ENCODE peak calls at places on chromosomes 3 and 15, in five cellular contexts. One of them, this sample, is unnamed.

GRCh38 chr3:49422379-49423248 is at the start of gene AMT:
- DNase-seq in psoas muscle: no peak
- DNase-seq in lung: peak
- DNase-seq in esophagus muscularis mucosa: no peak
- DNase-seq in pancreas: peak
- DNase-seq in this sample: no peak

GRCh38 chr3:129106866-129107565 is 14.6 kb downstream of the RAB43 start:
- DNase-seq in psoas muscle: no peak
- DNase-seq in lung: no peak
- DNase-seq in esophagus muscularis mucosa: no peak
- DNase-seq in pancreas: peak
- DNase-seq in this sample: no peak

GRCh38 chr15:61091229-61091628 is 137.9 kb downstream of the RORA start:
- DNase-seq in psoas muscle: no peak
- DNase-seq in lung: no peak
- DNase-seq in esophagus muscularis mucosa: no peak
- DNase-seq in pancreas: no peak
- DNase-seq in this sample: peak

GRCh38 chr3:85571835-85572234 is 613.0 kb downstream of the CADM2 start:
- DNase-seq in psoas muscle: peak
- DNase-seq in lung: no peak
- DNase-seq in esophagus muscularis mucosa: no peak
- DNase-seq in pancreas: no peak
- DNase-seq in this sample: no peak

GRCh38 chr3:102148598-102149302 is 286.1 kb upstream of the ZPLD1 start:
- DNase-seq in psoas muscle: no peak
- DNase-seq in lung: no peak
- DNase-seq in esophagus muscularis mucosa: no peak
- DNase-seq in pancreas: no peak
- DNase-seq in this sample: no peak

GRCh38 chr15:99157456-99157855 is 52.6 kb downstream of the SYNM start:
- DNase-seq in psoas muscle: no peak
- DNase-seq in lung: no peak
- DNase-seq in esophagus muscularis mucosa: no peak
- DNase-seq in pancreas: no peak
- DNase-seq in this sample: no peak

GRCh38 chr3:183734750-183735284 is 37.2 kb downstream of the YEATS2 start:
- DNase-seq in psoas muscle: no peak
- DNase-seq in lung: no peak
- DNase-seq in esophagus muscularis mucosa: no peak
- DNase-seq in pancreas: no peak
- DNase-seq in this sample: no peak

GRCh38 chr15:79901958-79902357 is 5.1 kb upstream of the MTHFS start:
- DNase-seq in psoas muscle: no peak
- DNase-seq in lung: no peak
- DNase-seq in esophagus muscularis mucosa: no peak
- DNase-seq in pancreas: no peak
- DNase-seq in this sample: no peak

GRCh38 chr3:113685124-113685523 is 11.3 kb downstream of the USF3 start:
- DNase-seq in psoas muscle: no peak
- DNase-seq in lung: peak
- DNase-seq in esophagus muscularis mucosa: no peak
- DNase-seq in pancreas: no peak
- DNase-seq in this sample: no peak

GRCh38 chr15:93048759-93049161 is 40.3 kb downstream of the RGMA start:
- DNase-seq in psoas muscle: peak
- DNase-seq in lung: peak
- DNase-seq in esophagus muscularis mucosa: no peak
- DNase-seq in pancreas: no peak
- DNase-seq in this sample: no peak

GRCh38 chr3:127162947-127163645 is 29.8 kb upstream of the PRR23E start:
- DNase-seq in psoas muscle: no peak
- DNase-seq in lung: no peak
- DNase-seq in esophagus muscularis mucosa: no peak
- DNase-seq in pancreas: no peak
- DNase-seq in this sample: no peak

GRCh38 chr3:4898454-4899313 is 80.6 kb upstream of the BHLHE40 start:
- DNase-seq in psoas muscle: no peak
- DNase-seq in lung: no peak
- DNase-seq in esophagus muscularis mucosa: no peak
- DNase-seq in pancreas: no peak
- DNase-seq in this sample: no peak

GRCh38 chr15:93372209-93372910 is 283.3 kb upstream of the RGMA start:
- DNase-seq in psoas muscle: no peak
- DNase-seq in lung: no peak
- DNase-seq in esophagus muscularis mucosa: no peak
- DNase-seq in pancreas: no peak
- DNase-seq in this sample: no peak

GRCh38 chr15:81273855-81274254 is 50.1 kb downstream of the STARD5 start:
- DNase-seq in psoas muscle: no peak
- DNase-seq in lung: no peak
- DNase-seq in esophagus muscularis mucosa: peak
- DNase-seq in pancreas: no peak
- DNase-seq in this sample: no peak

GRCh38 chr3:65907232-65908130 is 131.2 kb downstream of the MAGI1 start:
- DNase-seq in psoas muscle: no peak
- DNase-seq in lung: no peak
- DNase-seq in esophagus muscularis mucosa: no peak
- DNase-seq in pancreas: no peak
- DNase-seq in this sample: no peak

GRCh38 chr15:68542348-68542747 is 36.4 kb upstream of the CORO2B start:
- DNase-seq in psoas muscle: no peak
- DNase-seq in lung: no peak
- DNase-seq in esophagus muscularis mucosa: no peak
- DNase-seq in pancreas: no peak
- DNase-seq in this sample: no peak

GRCh38 chr3:123143669-123144411 is 57.9 kb upstream of the SEC22A start:
- DNase-seq in psoas muscle: no peak
- DNase-seq in lung: no peak
- DNase-seq in esophagus muscularis mucosa: no peak
- DNase-seq in pancreas: no peak
- DNase-seq in this sample: no peak

GRCh38 chr15:76871930-76872329 is 33.2 kb downstream of the SCAPER start:
- DNase-seq in psoas muscle: no peak
- DNase-seq in lung: no peak
- DNase-seq in esophagus muscularis mucosa: no peak
- DNase-seq in pancreas: no peak
- DNase-seq in this sample: no peak

GRCh38 chr3:186945255-186945823 is 15.0 kb downstream of the ST6GAL1 start:
- DNase-seq in psoas muscle: no peak
- DNase-seq in lung: peak
- DNase-seq in esophagus muscularis mucosa: no peak
- DNase-seq in pancreas: no peak
- DNase-seq in this sample: no peak

GRCh38 chr3:186940965-186941364 is 10.6 kb downstream of the ST6GAL1 start:
- DNase-seq in psoas muscle: no peak
- DNase-seq in lung: peak
- DNase-seq in esophagus muscularis mucosa: no peak
- DNase-seq in pancreas: no peak
- DNase-seq in this sample: no peak

GRCh38 chr3:186938716-186939115 is 8.4 kb downstream of the ST6GAL1 start:
- DNase-seq in psoas muscle: no peak
- DNase-seq in lung: no peak
- DNase-seq in esophagus muscularis mucosa: no peak
- DNase-seq in pancreas: no peak
- DNase-seq in this sample: no peak

GRCh38 chr3:186939536-186939935 is 9.2 kb downstream of the ST6GAL1 start:
- DNase-seq in psoas muscle: no peak
- DNase-seq in lung: no peak
- DNase-seq in esophagus muscularis mucosa: no peak
- DNase-seq in pancreas: no peak
- DNase-seq in this sample: no peak

DNA sequence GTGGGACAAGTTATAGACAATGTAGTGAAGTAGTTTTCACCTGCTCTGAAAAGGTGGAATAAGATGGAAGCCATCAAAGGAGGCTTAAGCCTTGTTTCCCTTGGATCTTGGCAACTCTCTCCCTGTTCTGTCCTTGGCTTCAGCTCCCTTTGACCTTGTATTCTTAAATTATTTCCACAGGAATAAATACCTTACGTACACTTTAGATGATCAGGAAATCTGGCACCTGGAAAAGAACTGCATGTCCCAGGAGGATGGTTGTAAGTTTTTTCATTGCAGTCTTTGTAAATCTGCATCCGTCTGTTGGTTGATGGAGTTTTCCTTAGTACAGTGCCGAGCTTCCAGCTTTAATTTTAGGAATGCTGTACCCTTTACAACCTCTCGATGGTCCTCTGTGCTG is 11.8 kb downstream of the ST6GAL1 start:
- DNase-seq in psoas muscle: no peak
- DNase-seq in lung: no peak
- DNase-seq in esophagus muscularis mucosa: no peak
- DNase-seq in pancreas: no peak
- DNase-seq in this sample: no peak
- H3K27ac ChIP-seq in psoas muscle: no peak
- H3K27ac ChIP-seq in lung: peak
- H3K27ac ChIP-seq in esophagus muscularis mucosa: no peak
- H3K27ac ChIP-seq in pancreas: no peak
- H3K27ac ChIP-seq in this sample: no peak

GRCh38 chr3:10268116-10268515 is 19.9 kb downstream of the TATDN2 start:
- DNase-seq in psoas muscle: no peak
- DNase-seq in lung: no peak
- DNase-seq in esophagus muscularis mucosa: no peak
- DNase-seq in pancreas: no peak
- DNase-seq in this sample: no peak
- H3K27ac ChIP-seq in psoas muscle: peak
- H3K27ac ChIP-seq in lung: no peak
- H3K27ac ChIP-seq in esophagus muscularis mucosa: no peak
- H3K27ac ChIP-seq in pancreas: no peak
- H3K27ac ChIP-seq in this sample: no peak

GRCh38 chr15:57927091-57927631 is 138.3 kb downstream of the ALDH1A2 start:
- DNase-seq in psoas muscle: no peak
- DNase-seq in lung: peak
- DNase-seq in esophagus muscularis mucosa: no peak
- DNase-seq in pancreas: no peak
- DNase-seq in this sample: no peak
- H3K27ac ChIP-seq in psoas muscle: no peak
- H3K27ac ChIP-seq in lung: no peak
- H3K27ac ChIP-seq in esophagus muscularis mucosa: no peak
- H3K27ac ChIP-seq in pancreas: no peak
- H3K27ac ChIP-seq in this sample: no peak

GRCh38 chr3:29582310-29582709 is 301.4 kb downstream of the RBMS3 start:
- DNase-seq in psoas muscle: no peak
- DNase-seq in lung: no peak
- DNase-seq in esophagus muscularis mucosa: no peak
- DNase-seq in pancreas: no peak
- DNase-seq in this sample: no peak

GRCh38 chr3:29585368-29585767 is 304.5 kb downstream of the RBMS3 start:
- DNase-seq in psoas muscle: no peak
- DNase-seq in lung: no peak
- DNase-seq in esophagus muscularis mucosa: no peak
- DNase-seq in pancreas: no peak
- DNase-seq in this sample: no peak

GRCh38 chr3:29583861-29584260 is 303.0 kb downstream of the RBMS3 start:
- DNase-seq in psoas muscle: no peak
- DNase-seq in lung: no peak
- DNase-seq in esophagus muscularis mucosa: no peak
- DNase-seq in pancreas: no peak
- DNase-seq in this sample: no peak

GRCh38 chr3:29591579-29591978 is 310.7 kb downstream of the RBMS3 start:
- DNase-seq in psoas muscle: no peak
- DNase-seq in lung: no peak
- DNase-seq in esophagus muscularis mucosa: no peak
- DNase-seq in pancreas: no peak
- DNase-seq in this sample: no peak

DNA sequence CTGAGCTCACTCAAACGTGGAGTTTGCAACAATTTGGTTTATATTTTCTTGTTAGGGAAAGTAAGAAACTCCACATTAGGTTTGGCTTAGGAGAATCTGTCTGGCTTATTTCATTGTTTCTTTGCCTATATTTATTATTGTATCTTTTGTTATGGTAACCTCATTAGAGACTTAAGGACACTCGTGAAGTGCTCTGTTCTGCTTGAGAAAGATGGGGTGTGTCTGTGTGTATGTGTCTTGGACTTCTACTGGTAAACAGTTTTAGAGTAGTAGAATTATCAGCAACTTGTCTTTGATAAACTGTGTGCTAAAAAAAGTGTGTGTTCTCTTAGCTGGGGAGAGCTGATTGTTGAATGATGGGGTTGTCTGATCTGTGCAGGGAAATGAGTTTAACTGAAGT is 306.5 kb downstream of the RBMS3 start:
- DNase-seq in psoas muscle: no peak
- DNase-seq in lung: no peak
- DNase-seq in esophagus muscularis mucosa: no peak
- DNase-seq in pancreas: no peak
- DNase-seq in this sample: no peak
- H3K27ac ChIP-seq in psoas muscle: no peak
- H3K27ac ChIP-seq in lung: no peak
- H3K27ac ChIP-seq in esophagus muscularis mucosa: no peak
- H3K27ac ChIP-seq in pancreas: no peak
- H3K27ac ChIP-seq in this sample: no peak

GRCh38 chr3:136258199-136258598 is 8.1 kb downstream of the PCCB start:
- DNase-seq in psoas muscle: no peak
- DNase-seq in lung: no peak
- DNase-seq in esophagus muscularis mucosa: no peak
- DNase-seq in pancreas: no peak
- DNase-seq in this sample: peak
- H3K27ac ChIP-seq in psoas muscle: no peak
- H3K27ac ChIP-seq in lung: no peak
- H3K27ac ChIP-seq in esophagus muscularis mucosa: no peak
- H3K27ac ChIP-seq in pancreas: no peak
- H3K27ac ChIP-seq in this sample: no peak

GRCh38 chr3:8942746-8943488 is 20.4 kb downstream of the RAD18 start:
- DNase-seq in psoas muscle: no peak
- DNase-seq in lung: no peak
- DNase-seq in esophagus muscularis mucosa: no peak
- DNase-seq in pancreas: no peak
- DNase-seq in this sample: no peak

GRCh38 chr3:8942115-8942514 is 21.2 kb downstream of the RAD18 start:
- DNase-seq in psoas muscle: no peak
- DNase-seq in lung: no peak
- DNase-seq in esophagus muscularis mucosa: no peak
- DNase-seq in pancreas: no peak
- DNase-seq in this sample: no peak

GRCh38 chr3:8945890-8946590 is 17.2 kb downstream of the RAD18 start:
- DNase-seq in psoas muscle: no peak
- DNase-seq in lung: no peak
- DNase-seq in esophagus muscularis mucosa: no peak
- DNase-seq in pancreas: no peak
- DNase-seq in this sample: no peak
- H3K27ac ChIP-seq in psoas muscle: no peak
- H3K27ac ChIP-seq in lung: no peak
- H3K27ac ChIP-seq in esophagus muscularis mucosa: no peak
- H3K27ac ChIP-seq in pancreas: no peak
- H3K27ac ChIP-seq in this sample: no peak